ENCODE peak calls at places on chromosomes 1 and 21, in nine cellular contexts. X is astrocyte of the spinal cord, Y is left ventricle myocardium inferior, A is fibroblast of pulmonary artery, P is GM10248, U is neural crest cell, N is dorsolateral prefrontal cortex, V is RWPE1, E is bronchial epithelial cell. Q is an unnamed sample.

GRCh38 chr1:118101445-118101844 is 83.6 kb downstream of the SPAG17 start:
- DNase-seq in X (peak; percentile 4), E (no peak), N (no peak), P (no peak), U (no peak), V (peak; percentile 41), Y (no peak), A (no peak), Q (no peak)

GRCh38 chr1:162019436-162019835 is 4.2 kb downstream of the OLFML2B start:
- DNase-seq in Y (no peak), N (no peak), X (no peak), P (no peak), A (no peak), U (no peak), V (no peak), E (no peak), Q (no peak)

GRCh38 chr1:66365628-66366027 is 168.3 kb upstream of the SGIP1 start:
- DNase-seq in Y (no peak), U (no peak), E (peak; percentile 28), V (no peak), P (no peak), A (no peak), X (no peak), N (no peak), Q (no peak)

GRCh38 chr1:235923466-235924008 is 56.8 kb upstream of the LYST start:
- DNase-seq in Y (no peak), V (no peak), A (peak; percentile 44), E (peak; percentile 77), P (no peak), U (no peak), N (no peak), X (peak; percentile 43), Q (no peak)

GRCh38 chr21:43900690-43901089 is 35.7 kb downstream of the AGPAT3 start:
- DNase-seq in P (no peak), U (no peak), X (no peak), E (no peak), N (no peak), A (no peak), V (no peak), Y (no peak), Q (no peak)

GRCh38 chr1:205073511-205073910 is 10.7 kb downstream of the TMEM81 start:
- DNase-seq in V (peak; percentile 62), N (no peak), Y (no peak), P (no peak), A (no peak), U (no peak), E (peak; percentile 38), X (no peak), Q (no peak)

GRCh38 chr1:160078392-160079195 is 2.7 kb upstream of the KCNJ9 start:
- DNase-seq in N (peak; percentile 67), X (no peak), E (peak; percentile 32), V (peak; percentile 14), P (peak; percentile 71), A (peak; percentile 27), Y (no peak), U (no peak), Q (no peak)

GRCh38 chr1:36306210-36306901 is at the start of gene SH3D21:
- DNase-seq in U (no peak), V (peak; percentile 71), Y (peak; percentile 59), N (peak; percentile 45), P (peak; percentile 51), A (no peak), E (peak; percentile 66), X (peak; percentile 22), Q (peak; percentile 56)

GRCh38 chr1:5770981-5771765 is 221.1 kb downstream of the NPHP4 start:
- DNase-seq in E (no peak), U (no peak), X (no peak), A (peak; percentile 3), P (no peak), N (peak; percentile 29), Y (no peak), V (no peak), Q (no peak)

GRCh38 chr1:198174297-198174696 is 17.5 kb downstream of the NEK7 start:
- DNase-seq in U (no peak), A (no peak), Y (no peak), X (no peak), E (no peak), V (no peak), N (no peak), P (peak; percentile 8), Q (no peak)

GRCh38 chr1:225373155-225373554 is 54.7 kb downstream of the LBR start:
- DNase-seq in E (no peak), V (no peak), X (no peak), U (no peak), P (no peak), Y (no peak), N (no peak), A (no peak), Q (no peak)

GRCh38 chr1:205518616-205519540 is 14.4 kb downstream of the CDK18 start:
- DNase-seq in U (no peak), P (no peak), X (no peak), Y (no peak), E (no peak), V (no peak), N (peak; percentile 87), A (no peak), Q (no peak)

GRCh38 chr21:35045539-35046222 is 3.4 kb downstream of the RUNX1 start:
- DNase-seq in E (no peak), X (no peak), U (no peak), P (no peak), Y (no peak), V (no peak), N (no peak), A (no peak), Q (no peak)

GRCh38 chr21:46229133-46229922 is 754 bp upstream of the LSS start:
- DNase-seq in N (no peak), A (no peak), U (no peak), X (no peak), V (peak; percentile 63), P (no peak), E (no peak), Y (no peak), Q (no peak)

GRCh38 chr1:205396972-205397616 is 24.8 kb downstream of the LEMD1 start:
- DNase-seq in N (no peak), E (peak; percentile 56), U (peak; percentile 25), X (peak; percentile 12), P (peak; percentile 40), V (peak; percentile 87), Y (no peak), A (peak; percentile 72), Q (no peak)

GRCh38 chr1:188365874-188366273 is 1537.1 kb downstream of the PLA2G4A start:
- DNase-seq in U (no peak), X (no peak), P (no peak), Y (no peak), A (no peak), N (no peak), V (no peak), E (no peak), Q (no peak)

GRCh38 chr1:230394741-230395140 is 31.4 kb downstream of the PGBD5 start:
- DNase-seq in N (no peak), V (no peak), P (no peak), Y (no peak), U (no peak), E (no peak), X (no peak), A (no peak), Q (no peak)

GRCh38 chr1:183416850-183417690 is 1.1 kb downstream of the NMNAT2 start:
- DNase-seq in V (peak; percentile 48), U (peak; percentile 78), E (peak; percentile 34), P (peak; percentile 40), X (peak; percentile 54), N (peak; percentile 74), A (peak; percentile 70), Y (peak; percentile 71), Q (peak; percentile 71)

GRCh38 chr21:35006248-35006647 is 42.9 kb downstream of the RUNX1 start:
- DNase-seq in U (no peak), V (no peak), N (no peak), E (no peak), X (no peak), A (no peak), P (no peak), Y (no peak), Q (no peak)

GRCh38 chr1:177351361-177352108 is 180.8 kb downstream of the BRINP2 start:
- DNase-seq in N (no peak), X (no peak), E (no peak), P (no peak), Y (no peak), V (no peak), A (no peak), U (no peak), Q (no peak)

GRCh38 chr1:203166192-203166940 is 9.3 kb downstream of the MYBPH start:
- DNase-seq in N (no peak), P (peak; percentile 59), A (no peak), V (peak; percentile 46), Y (no peak), U (no peak), E (peak; percentile 35), X (no peak), Q (no peak)
- TF ChIP-seq CTCF in N (no peak), P (peak; percentile 34), A (no peak), V (no peak), Y (no peak), U (no peak), E (peak; percentile 58), X (no peak), Q (no peak)

GRCh38 chr1:171741872-171742576 is at the start of gene VAMP4:
- DNase-seq in Y (peak; percentile 91), A (peak; percentile 77), E (peak; percentile 52), P (peak; percentile 89), X (peak; percentile 88), U (peak; percentile 70), V (peak; percentile 78), N (peak; percentile 84), Q (peak; percentile 84)
- TF ChIP-seq CTCF in Y (no peak), A (no peak), E (no peak), P (no peak), X (no peak), U (no peak), V (no peak), N (peak; percentile 34), Q (no peak)

DNA sequence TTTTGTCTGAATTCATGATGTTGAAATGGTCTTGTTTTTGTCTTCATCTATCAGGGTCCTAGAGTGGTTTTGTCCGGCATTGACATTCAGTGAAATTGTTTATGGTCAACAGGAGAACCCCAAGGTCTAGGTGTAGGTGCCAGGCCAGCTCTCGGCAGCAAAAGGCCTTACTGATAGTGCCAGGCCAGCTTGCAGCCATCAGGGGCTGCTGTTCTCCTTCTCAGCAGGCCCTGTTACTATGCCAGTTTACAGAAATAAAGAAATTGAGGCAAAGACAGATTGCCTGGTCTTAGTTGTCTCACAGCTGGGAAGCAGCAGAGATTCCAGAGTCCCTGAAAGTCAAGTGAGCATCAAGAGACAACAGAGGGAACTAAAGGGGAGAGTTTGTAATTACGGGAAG is 12.0 kb downstream of the HMGB4 start:
- DNase-seq in V (no peak), Y (no peak), N (no peak), P (no peak), A (no peak), X (no peak), U (no peak), E (no peak), Q (no peak)
- TF ChIP-seq CTCF in V (no peak), Y (peak; percentile 55), N (peak; percentile 67), P (no peak), A (no peak), X (peak; percentile 31), U (no peak), E (no peak), Q (no peak)

DNA sequence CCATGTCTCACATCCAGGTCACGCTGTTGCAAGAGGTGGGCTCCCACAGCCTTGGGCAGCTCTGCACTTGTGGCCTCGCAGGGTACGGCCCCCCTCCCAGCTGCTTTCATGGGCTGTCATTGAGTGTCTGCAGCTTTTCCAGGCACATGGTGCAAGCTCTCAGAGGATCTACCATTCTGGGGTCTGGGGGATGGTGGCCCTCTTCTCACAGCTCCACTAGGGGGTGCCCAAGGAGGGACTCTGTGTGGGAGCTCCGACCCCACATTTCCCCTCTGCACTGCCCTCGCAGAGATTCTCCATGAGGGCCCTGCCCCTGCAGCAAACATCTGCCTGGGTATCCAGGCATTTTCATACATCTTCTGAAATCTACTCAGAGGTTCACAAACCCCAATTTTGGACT is 219.4 kb downstream of the LRRC7 start:
- DNase-seq in Y (no peak), U (no peak), P (no peak), X (no peak), E (no peak), V (no peak), A (no peak), N (no peak), Q (no peak)
- TF ChIP-seq CTCF in Y (no peak), U (no peak), P (no peak), X (no peak), E (no peak), V (no peak), A (no peak), N (no peak), Q (no peak)

Q was measured in mesothelial cell of epicardium.